ENCODE peak calls at places on chromosome 6, in five cellular contexts. U is psoas muscle, K is mesothelial cell of epicardium, B is cardiac muscle cell, N is GM10248. Q is an unnamed sample.
A peak's percentile ranks its signal among the peaks of the same experiment; 100 is the strongest.

GRCh38 chr6:38391206-38391908 is 248.4 kb downstream of the BTBD9 start:
- DNase-seq in U (no peak), N (no peak), K (no peak), B (no peak), Q (no peak)

GRCh38 chr6:133553652-133554051 is 312.5 kb downstream of the EYA4 start:
- DNase-seq in N (peak; percentile 25), B (peak; percentile 83), K (no peak), U (no peak), Q (peak; percentile 58)

GRCh38 chr6:20906938-20907337 is 372.7 kb downstream of the CDKAL1 start:
- DNase-seq in N (no peak), B (peak; percentile 92), U (no peak), K (no peak), Q (no peak)

GRCh38 chr6:113411006-113411405 is 446.1 kb upstream of the MARCKS start:
- DNase-seq in B (peak; percentile 16), K (no peak), N (no peak), U (no peak), Q (no peak)

GRCh38 chr6:19691465-19692167 is 145.6 kb upstream of the ID4 start:
- DNase-seq in B (peak; percentile 29), U (no peak), N (no peak), K (peak; percentile 73), Q (no peak)

GRCh38 chr6:130303436-130303835 is 62.4 kb upstream of the TMEM200A start:
- DNase-seq in B (no peak), K (no peak), U (no peak), N (no peak), Q (no peak)

GRCh38 chr6:43807228-43808061 is 37.4 kb downstream of the VEGFA start:
- DNase-seq in K (no peak), U (peak; percentile 91), B (peak; percentile 42), N (no peak), Q (no peak)

GRCh38 chr6:43644940-43645612 is at the start of gene RSPH9:
- DNase-seq in U (peak; percentile 82), K (peak; percentile 70), N (peak; percentile 81), B (peak; percentile 81), Q (peak; percentile 84)

GRCh38 chr6:105803439-105803838 is 282.7 kb upstream of the PRDM1 start:
- DNase-seq in B (no peak), U (no peak), K (no peak), N (no peak), Q (no peak)

GRCh38 chr6:132731086-132731485 is 17.2 kb upstream of the VNN1 start:
- DNase-seq in U (no peak), N (no peak), B (no peak), K (no peak), Q (no peak)

GRCh38 chr6:92160226-92160625 is 1259.1 kb downstream of the EPHA7 start:
- DNase-seq in U (no peak), N (no peak), B (no peak), K (no peak), Q (no peak)

GRCh38 chr6:100260584-100260983 is 204.1 kb downstream of the SIM1 start:
- DNase-seq in U (no peak), N (no peak), B (peak; percentile 22), K (no peak), Q (no peak)

GRCh38 chr6:54183616-54184015 is 72.4 kb downstream of the MLIP start:
- DNase-seq in U (no peak), K (no peak), B (no peak), N (no peak), Q (no peak)

DNA sequence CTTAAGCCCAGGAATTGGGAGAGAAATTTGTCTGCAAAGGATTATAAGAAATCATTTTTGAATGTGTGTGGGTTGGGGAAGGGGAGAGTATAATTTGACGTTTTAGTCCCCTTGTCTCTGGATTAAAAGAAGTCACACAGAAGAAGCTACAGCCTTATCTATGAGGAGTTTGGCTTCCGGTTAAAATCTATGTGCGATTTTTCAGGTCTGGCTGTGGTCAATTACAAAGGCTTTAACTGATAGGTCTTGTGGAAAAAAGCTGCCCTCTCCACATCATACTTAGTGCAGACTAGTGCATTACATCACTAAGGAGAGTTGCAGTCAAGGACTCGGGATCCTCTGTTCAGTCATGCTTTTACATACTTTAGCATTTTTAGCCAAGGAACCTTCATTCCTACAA is 80.3 kb upstream of the HTR1B start:
- DNase-seq in U (no peak), N (no peak), K (no peak), B (no peak), Q (no peak)
- TF ChIP-seq CTCF in U (no peak), N (no peak), K (no peak), B (no peak), Q (no peak)

DNA sequence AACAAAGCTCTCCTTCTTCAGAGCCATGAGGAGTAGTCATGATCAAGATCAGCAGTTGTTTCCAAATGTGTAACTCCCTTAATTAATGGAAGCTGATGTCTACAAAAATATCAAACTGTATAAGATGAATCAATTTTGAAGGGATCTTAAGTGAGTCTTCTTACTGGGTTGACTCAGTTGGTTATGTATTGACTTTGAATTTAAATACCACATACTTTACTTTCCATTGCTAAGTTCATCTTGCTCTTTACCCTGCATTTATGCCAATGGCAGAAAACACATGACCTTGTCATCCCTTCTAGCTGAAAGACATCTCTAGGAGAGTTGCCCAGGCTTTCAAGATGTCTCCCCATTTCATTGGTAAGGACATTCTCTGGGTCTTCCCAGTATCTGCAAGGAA is 123.2 kb upstream of the STMND1 start:
- DNase-seq in N (no peak), K (no peak), U (no peak), B (no peak), Q (no peak)
- TF ChIP-seq CTCF in N (no peak), K (no peak), U (no peak), B (no peak), Q (no peak)

DNA sequence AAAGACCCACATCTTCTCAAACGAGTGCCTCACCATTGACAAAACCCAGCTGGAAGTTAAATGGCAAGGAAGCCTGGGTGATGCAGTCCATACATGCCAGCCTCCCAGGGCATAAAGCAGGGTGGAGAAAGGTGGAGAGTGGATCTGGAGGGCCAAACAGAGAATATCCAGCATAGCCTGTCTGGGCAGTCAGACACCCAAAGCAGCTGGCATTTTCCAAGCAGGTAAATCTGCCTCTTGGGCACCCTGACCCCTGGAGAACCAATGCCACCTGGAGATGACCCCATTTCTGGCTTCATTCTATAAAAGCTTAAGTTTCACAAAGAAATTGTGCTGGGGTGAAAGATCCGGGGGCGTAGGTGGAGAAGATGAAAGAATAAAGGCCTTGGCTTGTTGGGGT is 5.1 kb upstream of the SRPK1 start:
- DNase-seq in B (no peak), U (no peak), N (no peak), K (no peak), Q (no peak)
- TF ChIP-seq CTCF in B (no peak), U (no peak), N (no peak), K (no peak), Q (no peak)

GRCh38 chr6:3830806-3831205 is 18.4 kb upstream of the FAM50B start:
- DNase-seq in K (no peak), U (peak; percentile 8), N (no peak), B (no peak), Q (no peak)

GRCh38 chr6:3831741-3832530 is 17.2 kb upstream of the FAM50B start:
- DNase-seq in K (no peak), B (no peak), N (no peak), U (no peak), Q (no peak)

GRCh38 chr6:3837781-3838180 is 11.4 kb upstream of the FAM50B start:
- DNase-seq in U (no peak), B (no peak), N (no peak), K (no peak), Q (no peak)

GRCh38 chr6:3838992-3839867 is 9.9 kb upstream of the FAM50B start:
- DNase-seq in K (no peak), B (peak; percentile 67), U (peak; percentile 72), N (no peak), Q (no peak)

DNA sequence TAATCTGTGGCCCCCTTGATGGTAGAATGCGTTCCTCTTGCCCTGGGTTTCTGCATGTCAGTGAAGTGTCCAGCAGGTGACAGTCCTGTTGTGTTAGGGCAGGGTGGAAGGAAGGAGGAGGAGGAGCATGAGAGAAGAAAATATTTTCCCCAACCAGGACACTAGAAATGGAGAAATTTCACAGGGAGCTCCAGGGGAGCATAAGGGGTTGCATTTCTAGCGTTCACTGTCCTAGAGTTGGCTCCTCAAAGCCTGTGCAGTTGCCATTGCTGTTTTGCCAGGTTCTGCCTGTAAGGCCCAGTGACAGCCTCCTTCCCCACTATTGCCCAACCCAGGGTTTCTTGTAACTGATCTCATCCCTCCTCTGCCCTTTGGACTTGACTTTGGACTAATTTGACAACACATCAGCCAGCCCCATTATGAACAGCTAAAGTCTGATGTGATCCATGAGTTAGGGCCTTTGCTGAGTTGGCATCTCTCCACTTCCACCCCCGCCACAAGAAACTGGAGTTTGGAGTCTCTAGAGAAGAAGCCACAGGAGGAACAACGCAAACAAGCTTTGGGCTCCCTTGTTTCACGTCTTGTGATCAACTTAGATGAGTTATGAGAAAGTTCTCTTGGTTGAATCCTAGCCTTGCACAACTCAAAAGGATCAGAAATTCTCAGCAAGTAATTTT is 14.0 kb upstream of the FAM50B start:
- DNase-seq in B (peak; percentile 59), N (no peak), K (no peak), U (peak; percentile 81), Q (no peak)
- TF ChIP-seq CTCF in B (no peak), N (no peak), K (no peak), U (peak; percentile 22), Q (no peak)

DNA sequence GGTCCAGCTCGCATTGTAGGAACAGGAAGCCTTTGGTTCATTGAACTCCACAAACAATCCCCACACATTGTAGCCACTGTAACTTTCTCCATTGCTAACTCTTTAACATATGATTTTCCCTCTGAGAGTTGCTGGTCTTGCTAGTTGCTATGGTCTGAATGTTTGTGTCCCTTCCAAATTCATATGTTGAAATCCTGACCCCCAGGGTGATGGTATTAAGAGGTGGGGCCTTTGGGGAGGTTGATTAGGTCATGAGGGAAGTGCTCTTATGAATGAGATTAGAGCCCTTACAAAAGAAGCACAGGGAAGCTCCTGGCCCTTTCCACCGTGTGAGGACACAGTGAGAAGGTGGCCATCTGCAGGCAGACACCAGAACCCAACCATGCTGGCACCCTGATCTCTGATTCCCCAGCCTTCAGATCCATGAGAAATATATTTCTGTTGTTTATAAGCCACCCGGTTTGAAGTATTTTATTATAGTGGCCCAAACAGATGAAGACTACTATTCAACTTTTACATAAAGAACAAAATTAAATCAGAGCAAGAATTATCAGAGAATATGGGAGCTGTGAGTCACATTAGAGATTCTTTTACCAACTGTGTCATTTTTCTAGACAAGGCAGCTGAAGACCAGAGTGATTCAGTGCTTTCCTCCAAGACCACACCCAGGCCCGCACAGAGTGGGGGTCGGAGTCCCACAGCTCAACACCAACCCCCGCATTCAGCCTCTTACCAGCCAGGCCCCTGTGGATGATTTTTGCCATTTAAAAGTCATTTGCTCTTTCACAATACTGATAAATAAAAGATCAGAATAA is 143.0 kb downstream of the SAMD5 start:
- DNase-seq in N (no peak), U (no peak), B (peak; percentile 59), K (no peak), Q (no peak)
- TF ChIP-seq CTCF in N (no peak), U (peak; percentile 40), B (peak; percentile 4), K (no peak), Q (no peak)

GRCh38 chr6:24524801-24525200 is 30.0 kb downstream of the ALDH5A1 start:
- DNase-seq in N (peak; percentile 45), U (no peak), K (no peak), B (peak; percentile 71), Q (peak; percentile 35)
- TF ChIP-seq CTCF in N (peak; percentile 55), U (no peak), K (peak; percentile 33), B (peak; percentile 56), Q (peak; percentile 46)